ENCODE peak calls at places on chromosomes 13 and 19, in seven cellular contexts. Q is GM12892, E is H54, K is GM12891, X is stomach, S is HCT116, F is ovary. D is an unnamed sample.

GRCh38 chr13:51523082-51523518 is 61.2 kb upstream of the WDFY2 start:
- DNase-seq in Q (no peak), E (no peak), K (no peak), X (no peak), S (no peak), F (no peak), D (no peak)

GRCh38 chr13:114110091-114110829 is 22.2 kb downstream of the RASA3 start:
- DNase-seq in Q (peak), E (no peak), K (peak), X (peak), S (no peak), F (peak), D (no peak)

GRCh38 chr13:110304256-110304655 is 2.7 kb downstream of the COL4A1 start:
- DNase-seq in Q (no peak), E (no peak), K (no peak), X (no peak), S (no peak), F (peak), D (no peak)

GRCh38 chr19:51490676-51491075 is 10.9 kb downstream of the SIGLEC12 start:
- DNase-seq in Q (no peak), E (no peak), K (no peak), X (no peak), S (no peak), F (no peak), D (no peak)

GRCh38 chr13:39364797-39365468 is 238.1 kb downstream of the LHFPL6 start:
- DNase-seq in Q (no peak), E (no peak), K (no peak), X (no peak), S (peak), F (no peak), D (no peak)

GRCh38 chr19:45863840-45864628 is at the start of gene FOXA3:
- DNase-seq in Q (peak), E (peak), K (peak), X (peak), S (no peak), F (peak), D (no peak)

GRCh38 chr19:14391156-14391821 is 10.0 kb downstream of the ADGRE5 start:
- DNase-seq in Q (no peak), E (no peak), K (no peak), X (no peak), S (no peak), F (no peak), D (no peak)

GRCh38 chr13:83709751-83710515 is 172.3 kb downstream of the SLITRK1 start:
- DNase-seq in Q (no peak), E (no peak), K (no peak), X (no peak), S (no peak), F (no peak), D (no peak)

GRCh38 chr13:111860161-111860560 is 206.8 kb upstream of the SOX1 start:
- DNase-seq in Q (no peak), E (no peak), K (no peak), X (no peak), S (no peak), F (no peak), D (no peak)

GRCh38 chr19:53867225-53868090 is at the start of gene MYADM:
- DNase-seq in Q (peak), E (peak), K (peak), X (peak), S (peak), F (peak), D (peak)

GRCh38 chr13:36685912-36686311 is 12.1 kb downstream of the SERTM1 start:
- DNase-seq in Q (no peak), E (no peak), K (no peak), X (no peak), S (no peak), F (no peak), D (no peak)

GRCh38 chr19:51327066-51327985 is 14.6 kb downstream of the VSIG10L start:
- DNase-seq in Q (peak), E (no peak), K (peak), X (peak), S (no peak), F (no peak), D (peak)

GRCh38 chr19:4064551-4065260 is 2.0 kb downstream of the ZBTB7A start:
- DNase-seq in Q (no peak), E (no peak), K (no peak), X (peak), S (no peak), F (peak), D (peak)

GRCh38 chr19:5166262-5166661 is 174.3 kb downstream of the PTPRS start:
- DNase-seq in Q (no peak), E (no peak), K (no peak), X (no peak), S (no peak), F (no peak), D (no peak)

GRCh38 chr13:21675095-21676007 is 4.5 kb downstream of the FGF9 start:
- DNase-seq in Q (peak), E (no peak), K (no peak), X (peak), S (no peak), F (peak), D (peak)

GRCh38 chr13:113499936-113500335 is 9.4 kb upstream of the DCUN1D2 start:
- DNase-seq in Q (no peak), E (no peak), K (no peak), X (no peak), S (no peak), F (no peak), D (no peak)

GRCh38 chr13:94333131-94333820 is 146.2 kb downstream of the DCT start:
- DNase-seq in Q (no peak), E (no peak), K (no peak), X (no peak), S (no peak), F (no peak), D (no peak)

GRCh38 chr13:19864339-19865309 is 1.2 kb upstream of the ZMYM5 start:
- DNase-seq in Q (peak), E (peak), K (peak), X (peak), S (no peak), F (no peak), D (peak)

GRCh38 chr13:112346899-112347229 is 29.3 kb upstream of the SPACA7 start:
- DNase-seq in Q (no peak), E (no peak), K (no peak), X (no peak), S (no peak), F (no peak), D (no peak)

GRCh38 chr13:79226250-79226649 is 179.8 kb downstream of the RBM26 start:
- DNase-seq in Q (no peak), E (no peak), K (no peak), X (no peak), S (no peak), F (no peak), D (no peak)

DNA sequence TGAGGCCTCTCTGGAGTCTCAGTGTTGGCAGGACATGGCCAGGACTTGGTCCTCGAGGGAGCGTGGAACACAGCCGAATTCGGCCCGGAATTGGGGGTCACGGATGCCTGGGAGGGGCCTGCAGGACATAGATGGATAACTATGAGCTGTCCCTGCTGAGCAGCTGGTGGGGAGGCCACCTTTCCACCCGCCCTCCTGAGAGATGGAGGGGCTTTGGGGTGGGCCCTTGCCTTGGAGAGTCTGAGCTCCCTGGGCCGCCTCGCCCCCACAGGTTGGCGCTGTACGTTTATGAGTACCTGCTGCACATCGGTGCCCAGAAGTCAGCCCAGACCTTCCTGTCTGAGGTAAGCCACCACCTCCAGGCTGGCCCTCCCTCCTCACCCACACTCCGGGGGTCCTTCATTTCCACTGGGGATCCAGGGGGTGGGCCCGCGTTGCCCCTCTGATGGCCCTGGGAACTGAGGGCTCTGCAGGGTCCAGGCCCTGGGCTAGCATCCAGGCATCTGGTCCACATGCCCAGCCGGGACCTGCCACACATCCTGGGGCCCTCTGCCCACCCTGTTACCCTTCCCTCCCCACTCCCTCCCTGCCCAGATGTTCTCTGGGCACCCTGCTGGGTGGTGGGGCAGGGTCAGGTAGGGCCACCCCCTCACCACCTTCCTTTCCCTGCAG is 8.0 kb downstream of the SSBP4 start:
- DNase-seq in Q (no peak), E (no peak), K (no peak), X (no peak), S (no peak), F (no peak), D (no peak)
- TF ChIP-seq POLR2A in Q (no peak), E (no peak), K (no peak), X (no peak), S (no peak), F (no peak), D (no peak)

GRCh38 chr19:55640577-55641375 is at the start of gene ZNF580:
- DNase-seq in Q (peak), E (peak), K (peak), X (peak), S (no peak), F (peak), D (peak)
- TF ChIP-seq POLR2A in Q (no peak), E (peak), K (no peak), X (no peak), S (peak), F (peak), D (no peak)

GRCh38 chr19:10279737-10280442 is 6.9 kb upstream of the ICAM4 start:
- DNase-seq in Q (no peak), E (no peak), K (no peak), X (no peak), S (no peak), F (no peak), D (no peak)
- TF ChIP-seq POLR2A in Q (no peak), E (no peak), K (no peak), X (no peak), S (no peak), F (no peak), D (no peak)

GRCh38 chr19:36604656-36605100 is 435 bp upstream of the ZNF382 start:
- DNase-seq in Q (peak), E (no peak), K (peak), X (peak), S (no peak), F (peak), D (peak)

GRCh38 chr19:36605839-36606478 is 846 bp downstream of the ZNF382 start:
- DNase-seq in Q (no peak), E (no peak), K (peak), X (no peak), S (no peak), F (no peak), D (no peak)

DNA sequence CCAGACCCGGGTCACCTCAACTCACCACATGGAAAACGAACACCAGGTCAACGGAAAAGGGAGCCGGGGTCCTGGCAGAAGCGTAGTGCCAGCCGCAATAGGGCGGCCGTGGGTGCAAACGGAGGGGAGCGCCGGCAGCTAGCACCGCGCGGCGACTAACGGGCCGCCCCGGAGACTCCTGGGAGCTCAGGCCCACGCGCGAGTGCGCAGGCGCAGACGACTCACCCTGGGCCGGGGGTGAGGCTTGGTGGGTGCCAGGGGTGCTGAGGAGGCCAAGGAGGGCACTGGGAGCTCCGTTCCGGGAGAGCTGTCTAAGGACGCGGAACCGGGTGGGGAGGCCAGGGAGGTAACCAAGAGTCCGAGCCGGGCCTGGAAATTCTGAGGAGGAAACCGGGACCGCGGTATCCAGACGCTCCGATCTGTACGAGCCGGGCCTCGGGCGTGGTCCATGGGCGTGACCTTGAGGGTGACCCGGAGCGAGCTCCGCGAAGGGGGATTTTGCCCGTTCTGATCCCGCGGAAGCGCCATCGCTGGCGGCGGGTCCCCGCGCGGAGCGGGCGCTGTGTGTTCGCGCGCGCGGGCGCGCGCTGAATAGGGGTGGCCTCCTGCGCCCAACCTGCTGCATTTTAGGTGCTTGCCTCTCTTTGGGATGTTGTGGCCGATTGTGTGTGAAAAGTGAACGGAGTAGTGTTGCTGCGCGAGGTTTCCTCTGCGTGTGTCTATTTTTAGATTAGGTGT is at the start of gene ZNF382:
- DNase-seq in Q (peak), E (no peak), K (peak), X (peak), S (no peak), F (peak), D (peak)
- TF ChIP-seq POLR2A in Q (peak), E (peak), K (peak), X (no peak), S (no peak), F (no peak), D (peak)

DNA sequence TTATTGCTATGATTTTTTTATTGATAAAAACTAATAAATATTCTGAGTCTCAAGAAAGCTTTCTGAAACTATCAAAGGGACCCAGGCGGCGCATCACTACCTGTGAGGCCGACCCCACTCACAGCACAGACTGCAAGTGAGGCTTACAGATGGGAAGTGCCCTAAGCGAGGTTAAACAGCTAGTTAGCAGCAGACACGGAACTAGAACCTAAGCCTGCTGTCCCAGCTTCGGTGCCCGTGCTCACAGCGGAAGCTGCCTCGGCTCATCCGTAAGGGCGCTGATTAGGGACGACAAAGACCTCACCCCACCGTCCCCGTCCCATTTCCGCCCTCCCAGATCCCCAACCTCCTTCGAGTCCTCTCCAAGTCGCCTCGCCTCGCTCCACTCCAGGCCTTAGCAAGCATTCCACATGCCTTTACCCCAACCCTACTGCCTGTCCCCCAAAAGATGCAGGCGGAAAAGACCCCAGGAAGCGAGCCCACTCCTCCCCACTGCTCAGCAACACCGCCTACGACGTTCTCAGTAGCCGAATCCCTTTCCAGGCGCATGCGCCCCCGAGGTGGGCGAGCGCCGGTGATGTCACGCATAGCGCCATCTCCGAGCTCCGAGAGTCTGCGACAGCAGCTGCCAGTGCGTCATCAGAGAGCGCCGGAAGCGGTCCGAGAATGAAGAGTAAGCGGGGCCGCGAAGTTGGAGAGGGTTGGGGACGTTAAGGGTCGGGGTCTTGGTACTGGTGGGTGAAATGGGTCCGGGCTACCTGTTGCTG is at the start of gene POP4:
- DNase-seq in Q (peak), E (peak), K (peak), X (peak), S (peak), F (peak), D (peak)
- TF ChIP-seq POLR2A in Q (peak), E (peak), K (peak), X (peak), S (peak), F (peak), D (peak)

DNA sequence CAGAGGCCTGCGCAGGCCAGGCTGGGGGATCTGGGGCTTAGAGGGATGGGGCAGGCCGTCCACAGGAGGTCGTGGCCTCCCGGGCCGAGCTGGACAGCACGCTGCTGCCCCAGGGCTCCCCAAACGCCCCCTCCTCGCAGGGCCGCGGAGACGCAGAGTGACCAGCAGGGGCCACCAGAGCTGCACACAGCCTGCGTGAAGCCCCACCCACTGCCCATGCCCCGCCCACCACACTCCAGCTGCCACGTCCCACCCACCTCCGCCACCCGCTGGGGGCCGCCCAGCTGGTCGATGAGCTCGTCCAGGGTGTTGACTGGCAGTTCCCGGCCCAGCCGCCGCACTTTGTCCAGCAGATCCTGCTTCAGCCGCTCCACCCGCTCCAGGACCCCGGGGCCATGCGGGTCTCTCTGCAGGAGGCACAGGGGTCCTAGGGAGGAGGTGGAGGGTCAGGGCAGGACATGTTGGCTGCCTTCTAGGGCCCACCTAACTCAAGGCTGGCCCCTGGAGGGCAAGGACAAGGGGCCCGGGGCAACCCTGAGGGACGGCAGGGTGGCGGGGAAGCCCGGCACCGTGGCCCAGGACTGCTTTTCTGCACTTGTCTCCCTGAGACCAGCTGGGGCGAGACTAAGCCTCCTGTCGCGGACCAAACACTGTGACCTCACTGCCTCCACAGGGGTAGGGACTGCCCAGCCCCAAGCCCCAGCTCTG is 9.6 kb downstream of the GPX4 start:
- DNase-seq in Q (peak), E (peak), K (peak), X (peak), S (peak), F (peak), D (peak)
- TF ChIP-seq POLR2A in Q (peak), E (no peak), K (no peak), X (no peak), S (no peak), F (no peak), D (no peak)